ENCODE peak calls at places on chromosomes 12 and 14, in six cellular contexts. One of them, this sample, is unnamed.
A peak's percentile ranks its signal among the peaks of the same experiment; 100 is the strongest.

GRCh38 chr14:101872333-101872732 is 92.0 kb upstream of the DYNC1H1 start:
- DNase-seq in IMR-90: no peak
- DNase-seq in K562: no peak
- DNase-seq in A549: no peak
- DNase-seq in GM12878: no peak
- DNase-seq in SK-N-SH: no peak
- DNase-seq in this sample: no peak

GRCh38 chr14:75626857-75627256 is 33.8 kb downstream of the ERG28 start:
- DNase-seq in IMR-90: no peak
- DNase-seq in K562: no peak
- DNase-seq in A549: no peak
- DNase-seq in GM12878: no peak
- DNase-seq in SK-N-SH: no peak
- DNase-seq in this sample: no peak

GRCh38 chr14:75060420-75060819 is 3.4 kb downstream of the ACYP1 start:
- DNase-seq in IMR-90: no peak
- DNase-seq in K562: no peak
- DNase-seq in A549: no peak
- DNase-seq in GM12878: no peak
- DNase-seq in SK-N-SH: no peak
- DNase-seq in this sample: no peak

GRCh38 chr12:100069795-100070194 is 72.9 kb downstream of the BLTP3B start:
- DNase-seq in IMR-90: no peak
- DNase-seq in K562: no peak
- DNase-seq in A549: no peak
- DNase-seq in GM12878: no peak
- DNase-seq in SK-N-SH: no peak
- DNase-seq in this sample: no peak

GRCh38 chr14:92555440-92556111 is 42.0 kb downstream of the RIN3 start:
- DNase-seq in IMR-90: no peak
- DNase-seq in K562: no peak
- DNase-seq in A549: no peak
- DNase-seq in GM12878: no peak
- DNase-seq in SK-N-SH: no peak
- DNase-seq in this sample: no peak

GRCh38 chr14:65193891-65194290 is 91.6 kb upstream of the MAX start:
- DNase-seq in IMR-90: no peak
- DNase-seq in K562: no peak
- DNase-seq in A549: no peak
- DNase-seq in GM12878: no peak
- DNase-seq in SK-N-SH: no peak
- DNase-seq in this sample: no peak

GRCh38 chr12:76341436-76342030 is 6.7 kb downstream of the BBS10 start:
- DNase-seq in IMR-90: peak; percentile 65
- DNase-seq in K562: no peak
- DNase-seq in A549: no peak
- DNase-seq in GM12878: no peak
- DNase-seq in SK-N-SH: no peak
- DNase-seq in this sample: no peak

GRCh38 chr12:754871-755562 is 2.6 kb downstream of the WNK1 start:
- DNase-seq in IMR-90: peak; percentile 81
- DNase-seq in K562: peak; percentile 48
- DNase-seq in A549: peak; percentile 84
- DNase-seq in GM12878: no peak
- DNase-seq in SK-N-SH: peak; percentile 58
- DNase-seq in this sample: no peak

GRCh38 chr12:24991209-24992049 is 42.5 kb upstream of the BCAT1 start:
- DNase-seq in IMR-90: peak; percentile 75
- DNase-seq in K562: peak; percentile 47
- DNase-seq in A549: peak; percentile 44
- DNase-seq in GM12878: peak; percentile 65
- DNase-seq in SK-N-SH: peak; percentile 56
- DNase-seq in this sample: peak; percentile 39

GRCh38 chr12:25384038-25384953 is 133.6 kb upstream of the KRAS start:
- DNase-seq in IMR-90: peak; percentile 11
- DNase-seq in K562: no peak
- DNase-seq in A549: no peak
- DNase-seq in GM12878: no peak
- DNase-seq in SK-N-SH: no peak
- DNase-seq in this sample: no peak

DNA sequence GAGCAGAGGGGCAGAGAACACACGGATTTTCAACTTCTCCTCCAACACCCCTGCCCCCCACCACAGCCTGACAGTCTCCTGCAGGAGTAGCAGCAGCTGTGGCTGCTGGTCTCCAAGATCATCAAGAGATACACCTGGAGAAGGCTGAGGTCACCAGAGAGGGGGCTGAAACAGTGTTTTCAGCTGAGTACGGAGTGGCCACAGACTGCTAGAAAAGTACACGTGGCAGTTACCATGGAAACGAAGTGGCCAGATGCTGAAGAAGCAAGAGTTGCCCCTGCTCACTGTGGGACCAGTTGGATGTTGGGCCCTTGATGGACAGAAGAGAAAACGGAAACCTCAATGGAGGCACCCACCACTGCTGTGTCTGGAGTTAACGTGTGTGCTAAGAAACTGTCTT is 4.9 kb upstream of the DIABLO start:
- DNase-seq in IMR-90: no peak
- DNase-seq in K562: no peak
- DNase-seq in A549: no peak
- DNase-seq in GM12878: no peak
- DNase-seq in SK-N-SH: no peak
- DNase-seq in this sample: no peak
- TF ChIP-seq RAD21 in IMR-90: no peak
- TF ChIP-seq RAD21 in K562: no peak
- TF ChIP-seq RAD21 in A549: no peak
- TF ChIP-seq RAD21 in GM12878: no peak
- TF ChIP-seq RAD21 in SK-N-SH: no peak
- TF ChIP-seq RAD21 in this sample: no peak

DNA sequence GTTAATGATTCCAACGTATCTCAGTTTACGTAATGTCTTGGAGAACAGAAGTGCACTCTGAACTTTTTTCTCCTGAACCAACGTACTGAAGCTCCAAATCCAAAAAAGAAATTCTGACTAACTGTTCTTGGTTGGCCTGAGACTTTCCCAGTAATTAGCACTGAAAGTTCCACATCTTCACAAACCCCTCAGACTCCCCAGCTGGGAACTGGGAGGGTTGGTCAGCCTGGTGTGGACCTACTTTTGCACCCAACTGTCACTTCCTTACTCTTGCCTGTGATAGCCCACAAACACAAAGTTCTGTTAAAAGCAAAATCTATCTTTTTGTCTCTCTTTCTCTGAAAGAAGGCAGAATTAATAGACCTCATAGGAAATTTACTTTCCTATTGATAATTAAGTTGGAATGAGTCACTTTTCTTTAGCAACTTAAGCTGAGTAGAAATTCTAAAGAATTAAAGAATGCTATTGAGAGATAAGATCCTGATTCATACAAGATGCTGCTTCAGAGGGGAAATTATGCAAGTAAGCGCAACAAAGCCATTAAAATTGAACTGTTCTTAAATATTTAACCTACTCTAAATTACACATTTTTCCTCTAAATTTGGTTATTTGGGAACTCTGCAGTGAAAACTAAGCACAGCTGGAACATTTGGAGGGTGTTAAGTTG is 155.0 kb downstream of the EPS8 start:
- DNase-seq in IMR-90: peak; percentile 70
- DNase-seq in K562: no peak
- DNase-seq in A549: no peak
- DNase-seq in GM12878: no peak
- DNase-seq in SK-N-SH: no peak
- DNase-seq in this sample: no peak
- TF ChIP-seq RAD21 in IMR-90: no peak
- TF ChIP-seq RAD21 in K562: no peak
- TF ChIP-seq RAD21 in A549: no peak
- TF ChIP-seq RAD21 in GM12878: no peak
- TF ChIP-seq RAD21 in SK-N-SH: no peak
- TF ChIP-seq RAD21 in this sample: no peak

GRCh38 chr12:127628655-127629054 is 638.3 kb upstream of the TMEM132C start:
- DNase-seq in IMR-90: peak; percentile 75
- DNase-seq in K562: no peak
- DNase-seq in A549: no peak
- DNase-seq in GM12878: no peak
- DNase-seq in SK-N-SH: no peak
- DNase-seq in this sample: no peak
- TF ChIP-seq RAD21 in IMR-90: no peak
- TF ChIP-seq RAD21 in K562: no peak
- TF ChIP-seq RAD21 in A549: no peak
- TF ChIP-seq RAD21 in GM12878: no peak
- TF ChIP-seq RAD21 in SK-N-SH: no peak
- TF ChIP-seq RAD21 in this sample: no peak

GRCh38 chr12:57154804-57155434 is 7.5 kb upstream of the LRP1-AS start:
- DNase-seq in IMR-90: no peak
- DNase-seq in K562: no peak
- DNase-seq in A549: no peak
- DNase-seq in GM12878: no peak
- DNase-seq in SK-N-SH: no peak
- DNase-seq in this sample: no peak
- TF ChIP-seq RAD21 in IMR-90: no peak
- TF ChIP-seq RAD21 in K562: no peak
- TF ChIP-seq RAD21 in A549: no peak
- TF ChIP-seq RAD21 in GM12878: no peak
- TF ChIP-seq RAD21 in SK-N-SH: no peak
- TF ChIP-seq RAD21 in this sample: no peak

GRCh38 chr14:79514700-79515099 is 696.6 kb downstream of the DIO2 start:
- DNase-seq in IMR-90: peak; percentile 73
- DNase-seq in K562: no peak
- DNase-seq in A549: no peak
- DNase-seq in GM12878: no peak
- DNase-seq in SK-N-SH: no peak
- DNase-seq in this sample: no peak
- TF ChIP-seq RAD21 in IMR-90: no peak
- TF ChIP-seq RAD21 in K562: no peak
- TF ChIP-seq RAD21 in A549: no peak
- TF ChIP-seq RAD21 in GM12878: no peak
- TF ChIP-seq RAD21 in SK-N-SH: no peak
- TF ChIP-seq RAD21 in this sample: no peak

DNA sequence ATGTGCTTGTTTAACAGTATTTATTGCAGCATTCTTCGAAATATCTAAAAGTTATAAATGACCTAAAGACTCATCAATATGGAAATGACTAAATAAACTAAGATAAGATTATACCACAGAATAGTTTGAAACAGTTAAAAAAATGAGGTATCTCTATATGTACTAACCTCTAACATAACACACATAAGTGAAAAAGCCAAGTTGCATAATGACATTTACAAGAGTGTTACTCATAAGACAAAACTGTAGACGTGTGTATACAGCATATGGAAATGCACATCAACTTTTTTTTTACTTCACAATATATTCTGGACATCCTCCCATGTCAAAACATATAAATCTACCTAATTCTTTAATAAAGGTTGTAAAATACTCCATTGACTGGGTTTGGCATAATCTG is 22.8 kb downstream of the CPM start:
- DNase-seq in IMR-90: peak; percentile 50
- DNase-seq in K562: no peak
- DNase-seq in A549: no peak
- DNase-seq in GM12878: no peak
- DNase-seq in SK-N-SH: no peak
- DNase-seq in this sample: no peak
- TF ChIP-seq RAD21 in IMR-90: no peak
- TF ChIP-seq RAD21 in K562: no peak
- TF ChIP-seq RAD21 in A549: no peak
- TF ChIP-seq RAD21 in GM12878: no peak
- TF ChIP-seq RAD21 in SK-N-SH: no peak
- TF ChIP-seq RAD21 in this sample: no peak

GRCh38 chr14:70655110-70655826 is 13.6 kb downstream of the TTC9 start:
- DNase-seq in IMR-90: no peak
- DNase-seq in K562: no peak
- DNase-seq in A549: no peak
- DNase-seq in GM12878: peak; percentile 88
- DNase-seq in SK-N-SH: no peak
- DNase-seq in this sample: no peak

GRCh38 chr14:70652871-70653270 is 11.2 kb downstream of the TTC9 start:
- DNase-seq in IMR-90: no peak
- DNase-seq in K562: no peak
- DNase-seq in A549: no peak
- DNase-seq in GM12878: no peak
- DNase-seq in SK-N-SH: no peak
- DNase-seq in this sample: no peak

GRCh38 chr14:70651522-70651921 is 9.8 kb downstream of the TTC9 start:
- DNase-seq in IMR-90: no peak
- DNase-seq in K562: no peak
- DNase-seq in A549: no peak
- DNase-seq in GM12878: no peak
- DNase-seq in SK-N-SH: no peak
- DNase-seq in this sample: no peak

GRCh38 chr14:70654609-70655008 is 12.9 kb downstream of the TTC9 start:
- DNase-seq in IMR-90: no peak
- DNase-seq in K562: no peak
- DNase-seq in A549: no peak
- DNase-seq in GM12878: peak; percentile 69
- DNase-seq in SK-N-SH: no peak
- DNase-seq in this sample: no peak

DNA sequence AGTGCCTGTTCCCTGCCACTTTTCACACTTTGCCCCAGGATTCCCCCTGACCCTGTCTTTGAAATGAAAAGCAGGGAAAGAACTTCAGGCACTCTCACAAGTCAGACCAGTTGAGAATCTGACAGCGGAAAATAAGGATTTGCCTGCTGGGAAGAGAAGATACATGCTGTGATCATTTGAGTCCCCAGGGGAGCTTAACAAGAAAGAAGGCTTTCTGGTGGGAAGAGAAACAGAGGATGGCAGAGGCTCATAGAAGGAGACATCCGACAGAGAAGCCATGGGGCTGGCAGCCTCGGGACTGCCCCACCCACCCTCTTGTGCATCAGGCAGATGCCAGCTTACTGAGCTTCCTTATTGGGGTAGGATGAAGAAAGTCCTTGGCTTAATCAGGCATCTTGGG is 11.9 kb downstream of the TTC9 start:
- DNase-seq in IMR-90: no peak
- DNase-seq in K562: no peak
- DNase-seq in A549: no peak
- DNase-seq in GM12878: no peak
- DNase-seq in SK-N-SH: no peak
- DNase-seq in this sample: no peak
- TF ChIP-seq RAD21 in IMR-90: no peak
- TF ChIP-seq RAD21 in K562: no peak
- TF ChIP-seq RAD21 in A549: no peak
- TF ChIP-seq RAD21 in GM12878: no peak
- TF ChIP-seq RAD21 in SK-N-SH: no peak
- TF ChIP-seq RAD21 in this sample: no peak